ENCODE peak calls at places on chromosomes 6 and 20, in four cellular contexts. K is effector memory CD4-positive, alpha-beta T cell; O is A172; M is left lung. Z is an unnamed sample.

GRCh38 chr6:138485005-138485545 is 14.2 kb downstream of the NHSL1 start:
- DNase-seq in K (no peak), O (peak), M (no peak), Z (no peak)

GRCh38 chr6:99114769-99115406 is 167.1 kb upstream of the FBXL4 start:
- DNase-seq in K (no peak), O (no peak), M (no peak), Z (no peak)

GRCh38 chr6:43246301-43247114 is 3.2 kb downstream of the TTBK1 start:
- DNase-seq in K (no peak), O (peak), M (peak), Z (no peak)

GRCh38 chr20:43662943-43663655 is 3.8 kb upstream of the MYBL2 start:
- DNase-seq in K (no peak), O (peak), M (no peak), Z (no peak)

GRCh38 chr6:34391711-34392496 is 565 bp downstream of the NUDT3 start:
- DNase-seq in K (peak), O (peak), M (peak), Z (peak)

GRCh38 chr6:153032255-153032882 is 29.9 kb upstream of the MTRF1L start:
- DNase-seq in K (no peak), O (peak), M (no peak), Z (no peak)

GRCh38 chr6:42264146-42264851 is 46.6 kb upstream of the MRPS10 start:
- DNase-seq in K (no peak), O (no peak), M (no peak), Z (no peak)

GRCh38 chr6:139625081-139625939 is 250.9 kb upstream of the CITED2 start:
- DNase-seq in K (no peak), O (no peak), M (no peak), Z (no peak)

GRCh38 chr6:134707342-134707982 is 242.4 kb downstream of the ALDH8A1 start:
- DNase-seq in K (no peak), O (peak), M (no peak), Z (no peak)

GRCh38 chr6:39153766-39154397 is 38.9 kb upstream of the SAYSD1 start:
- DNase-seq in K (no peak), O (no peak), M (no peak), Z (no peak)

Z was measured in lower leg skin.